ENCODE peak calls at places on chromosomes 12 and 14, in six cellular contexts. W is naive thymus-derived CD8-positive, alpha-beta T cell; T is T-cell; M is gastroesophageal sphincter; I is SK-N-SH treated with all-trans-retinoic acid at 6 μM for 48 hours; L is pancreas. Z is an unnamed sample.

GRCh38 chr14:50021261-50021660 is 95.1 kb downstream of the VCPKMT start:
- ATAC-seq in L (no peak), M (no peak), T (no peak), I (no peak), W (no peak), Z (peak)

GRCh38 chr14:61516957-61517356 is 178.4 kb upstream of the HIF1A start:
- ATAC-seq in M (peak), W (no peak), T (no peak), I (peak), L (no peak), Z (no peak)

GRCh38 chr12:124094188-124094587 is 121.2 kb downstream of the ZNF664 start:
- ATAC-seq in W (no peak), M (no peak), L (no peak), T (no peak), I (no peak), Z (no peak)

GRCh38 chr14:100711493-100711892 is 15.2 kb upstream of the DLK1 start:
- ATAC-seq in I (no peak), L (peak), T (no peak), M (no peak), W (no peak), Z (no peak)

GRCh38 chr12:65876898-65877721 is 52.8 kb downstream of the HMGA2 start:
- ATAC-seq in T (no peak), W (no peak), I (peak), L (peak), M (no peak), Z (no peak)

GRCh38 chr12:95085612-95086011 is 12.2 kb upstream of the NR2C1 start:
- ATAC-seq in T (no peak), L (no peak), W (no peak), I (no peak), M (no peak), Z (peak)

GRCh38 chr12:107178776-107179175 is 85.4 kb upstream of the CRY1 start:
- ATAC-seq in W (peak), T (peak), L (no peak), I (no peak), M (no peak), Z (no peak)

GRCh38 chr12:46343122-46343852 is 29.3 kb downstream of the SLC38A2 start:
- ATAC-seq in L (peak), M (no peak), I (no peak), T (no peak), W (no peak), Z (no peak)

GRCh38 chr14:68247867-68248266 is 428.3 kb downstream of the RAD51B start:
- ATAC-seq in W (no peak), I (no peak), M (peak), T (no peak), L (peak), Z (no peak)

GRCh38 chr14:71062581-71063303 is 155.5 kb downstream of the PCNX1 start:
- ATAC-seq in W (no peak), M (no peak), I (no peak), L (no peak), T (no peak), Z (no peak)

GRCh38 chr12:75872762-75873161 is 158.8 kb downstream of the PHLDA1 start:
- ATAC-seq in M (no peak), W (no peak), T (no peak), L (no peak), I (no peak), Z (no peak)

Z was measured in activated CD4-positive, CD25-positive, alpha-beta regulatory T cell treated with anti-CD3 and anti-CD28 coated beads, Interleukin-2, amount 50 U/mL, for 24 hours.